ENCODE peak calls at places on chromosomes 2 and 18, in eight cellular contexts. Y, T, B, P, N, H, S and X are unnamed samples.

GRCh38 chr2:88190808-88191721 is 20.9 kb downstream of the THNSL2 start:
- DNase-seq in B (peak), N (peak), H (no peak), T (peak), P (peak), Y (peak), S (no peak), X (peak)

GRCh38 chr2:38073211-38074005 is 2.5 kb downstream of the CYP1B1 start:
- DNase-seq in N (no peak), H (no peak), Y (no peak), P (no peak), S (no peak), B (no peak), T (no peak), X (peak)

GRCh38 chr18:54075681-54076080 is 148.8 kb downstream of the MBD2 start:
- DNase-seq in Y (no peak), P (no peak), N (no peak), T (no peak), H (no peak), B (no peak), S (no peak), X (no peak)

GRCh38 chr2:190181066-190181681 is 118.6 kb upstream of the MSTN start:
- DNase-seq in H (no peak), P (no peak), Y (peak), B (no peak), T (no peak), N (no peak), S (no peak), X (peak)

GRCh38 chr18:21110667-21111350 is 804 bp downstream of the ROCK1 start:
- DNase-seq in Y (peak), N (no peak), H (no peak), T (no peak), B (peak), P (no peak), S (no peak), X (no peak)

GRCh38 chr2:216498418-216499413 is at the start of gene RPL37A:
- DNase-seq in S (peak), T (peak), H (peak), N (peak), B (peak), P (peak), Y (peak), X (peak)

GRCh38 chr18:42578781-42579180 is 536.7 kb downstream of the RIT2 start:
- DNase-seq in H (no peak), S (no peak), B (no peak), Y (no peak), P (no peak), T (no peak), N (no peak), X (no peak)

GRCh38 chr2:195414479-195414878 is 242.5 kb upstream of the SLC39A10 start:
- DNase-seq in N (no peak), T (no peak), B (no peak), P (no peak), H (no peak), S (no peak), Y (no peak), X (no peak)

GRCh38 chr2:127859712-127860085 is 1.7 kb upstream of the POLR2D start:
- DNase-seq in P (peak), B (peak), T (no peak), H (peak), Y (no peak), S (no peak), N (peak), X (no peak)

GRCh38 chr2:234595829-234596228 is 98.9 kb upstream of the ARL4C start:
- DNase-seq in B (no peak), N (no peak), Y (peak), T (no peak), P (no peak), H (no peak), S (no peak), X (no peak)

GRCh38 chr2:150100311-150100710 is 387.2 kb downstream of the RND3 start:
- DNase-seq in Y (no peak), T (no peak), P (no peak), H (no peak), B (no peak), S (no peak), N (no peak), X (no peak)

GRCh38 chr18:23479829-23480505 is 23.3 kb upstream of the RMC1 start:
- DNase-seq in H (no peak), B (no peak), N (no peak), Y (no peak), S (no peak), T (no peak), P (no peak), X (no peak)

GRCh38 chr18:42801706-42802105 is 313.8 kb downstream of the RIT2 start:
- DNase-seq in T (no peak), H (no peak), Y (no peak), B (no peak), S (no peak), N (no peak), P (no peak), X (no peak)

GRCh38 chr18:46915800-46916550 is 1.3 kb downstream of the PIAS2 start:
- DNase-seq in H (no peak), T (no peak), B (no peak), N (no peak), P (no peak), S (no peak), Y (peak), X (no peak)

GRCh38 chr18:8912348-8913057 is 190.0 kb upstream of the NDUFV2 start:
- DNase-seq in N (no peak), P (no peak), B (peak), T (no peak), H (no peak), S (no peak), Y (no peak), X (no peak)

GRCh38 chr2:105515581-105516415 is 116.9 kb upstream of the FHL2 start:
- DNase-seq in N (no peak), B (no peak), T (peak), S (no peak), H (no peak), P (no peak), Y (no peak), X (no peak)

GRCh38 chr2:196409376-196409775 is 230.1 kb upstream of the CCDC150 start:
- DNase-seq in P (no peak), Y (no peak), B (no peak), H (no peak), T (no peak), N (no peak), S (peak), X (no peak)

GRCh38 chr18:49723648-49724180 is 89.6 kb downstream of the ACAA2 start:
- DNase-seq in N (peak), H (no peak), Y (peak), S (peak), P (peak), T (peak), B (no peak), X (peak)

GRCh38 chr2:233082934-233083755 is 23.0 kb downstream of the INPP5D start:
- DNase-seq in B (no peak), P (no peak), H (no peak), N (no peak), T (peak), Y (no peak), S (no peak), X (no peak)

GRCh38 chr2:61750624-61751023 is 103.2 kb downstream of the FAM161A start:
- DNase-seq in T (no peak), N (no peak), Y (peak), B (no peak), S (no peak), H (no peak), P (no peak), X (no peak)

GRCh38 chr18:11091746-11092145 is 57.6 kb downstream of the PIEZO2 start:
- DNase-seq in Y (no peak), H (no peak), T (no peak), N (no peak), B (no peak), P (no peak), S (no peak), X (no peak)

GRCh38 chr18:75678662-75679061 is 251.2 kb upstream of the SMIM21 start:
- DNase-seq in P (no peak), T (no peak), Y (no peak), S (no peak), N (no peak), B (no peak), H (no peak), X (no peak)

GRCh38 chr2:878245-878930 is 72.3 kb upstream of the SNTG2 start:
- DNase-seq in H (no peak), B (no peak), S (no peak), P (no peak), T (no peak), N (no peak), Y (no peak), X (no peak)

GRCh38 chr2:45808294-45808693 is 156.8 kb downstream of the PRKCE start:
- DNase-seq in S (no peak), P (no peak), B (no peak), H (no peak), T (no peak), N (no peak), Y (no peak), X (no peak)

GRCh38 chr18:9994701-9995100 is 80.9 kb downstream of the VAPA start:
- DNase-seq in S (no peak), B (no peak), H (no peak), N (no peak), Y (no peak), T (no peak), P (no peak), X (no peak)

GRCh38 chr18:55102508-55102907 is 143.2 kb upstream of the CCDC68 start:
- DNase-seq in H (no peak), B (no peak), Y (no peak), N (no peak), P (no peak), T (no peak), S (no peak), X (no peak)

GRCh38 chr2:239141021-239141760 is 259.6 kb downstream of the HDAC4 start:
- DNase-seq in N (no peak), H (no peak), T (no peak), Y (no peak), S (no peak), B (no peak), P (no peak), X (no peak)

GRCh38 chr2:176826356-176826755 is 386.2 kb upstream of the HNRNPA3 start:
- DNase-seq in N (no peak), Y (no peak), H (no peak), B (no peak), P (no peak), S (no peak), T (no peak), X (no peak)

GRCh38 chr2:117128471-117128870 is 686.0 kb upstream of the DDX18 start:
- DNase-seq in H (no peak), P (no peak), N (peak), Y (no peak), S (no peak), B (no peak), T (no peak), X (no peak)

GRCh38 chr2:114714316-114714715 is 271.9 kb downstream of the DPP10 start:
- DNase-seq in P (no peak), Y (no peak), T (no peak), H (no peak), N (no peak), B (no peak), S (no peak), X (no peak)

GRCh38 chr2:217902281-217903141 is 100.3 kb downstream of the TNS1 start:
- DNase-seq in N (peak), Y (peak), H (no peak), P (no peak), B (peak), S (no peak), T (peak), X (peak)

GRCh38 chr2:134408386-134408785 is 154.5 kb downstream of the MGAT5 start:
- DNase-seq in S (no peak), Y (peak), H (no peak), N (no peak), P (no peak), B (no peak), T (no peak), X (no peak)

GRCh38 chr2:217943379-217944321 is 59.1 kb downstream of the TNS1 start:
- DNase-seq in Y (peak), P (peak), T (peak), H (no peak), N (peak), S (no peak), B (peak), X (peak)

GRCh38 chr2:219437690-219438089 is 3.0 kb downstream of the SPEG start:
- DNase-seq in S (no peak), B (no peak), N (no peak), P (no peak), Y (no peak), H (no peak), T (no peak), X (no peak)

GRCh38 chr2:29066271-29066860 is 8.0 kb downstream of the PCARE start:
- DNase-seq in H (no peak), T (no peak), B (no peak), Y (peak), P (no peak), N (peak), S (no peak), X (no peak)

GRCh38 chr2:152301131-152301530 is 33.8 kb upstream of the FMNL2 start:
- DNase-seq in P (no peak), H (no peak), T (no peak), N (no peak), Y (no peak), B (no peak), S (no peak), X (no peak)

GRCh38 chr2:19358242-19359020 is at the start of gene OSR1:
- DNase-seq in N (peak), B (no peak), S (no peak), P (no peak), Y (peak), H (no peak), T (peak), X (peak)
- TF ChIP-seq POLR2A in N (no peak), B (no peak), S (no peak), P (no peak), Y (peak), H (no peak), T (no peak), X (peak)

GRCh38 chr18:61764381-61764780 is 128.4 kb downstream of the RNF152 start:
- DNase-seq in T (no peak), P (no peak), S (peak), N (no peak), B (no peak), Y (no peak), H (no peak), X (no peak)

GRCh38 chr18:61770279-61770678 is 122.5 kb downstream of the RNF152 start:
- DNase-seq in P (no peak), H (no peak), T (no peak), B (no peak), Y (no peak), S (no peak), N (no peak), X (no peak)

GRCh38 chr18:61761875-61762274 is 130.9 kb downstream of the RNF152 start:
- DNase-seq in Y (no peak), H (no peak), N (no peak), S (no peak), P (no peak), T (no peak), B (no peak), X (no peak)

GRCh38 chr18:61766266-61766884 is 126.4 kb downstream of the RNF152 start:
- DNase-seq in S (no peak), T (no peak), P (no peak), B (no peak), Y (no peak), N (no peak), H (no peak), X (no peak)

GRCh38 chr18:61765097-61765496 is 127.7 kb downstream of the RNF152 start:
- DNase-seq in Y (peak), H (no peak), S (no peak), P (no peak), N (no peak), T (no peak), B (peak), X (no peak)
- H3K4me2 ChIP-seq in Y (peak), H (no peak), S (no peak), P (no peak), N (peak), T (no peak), B (no peak), X (no peak)

DNA sequence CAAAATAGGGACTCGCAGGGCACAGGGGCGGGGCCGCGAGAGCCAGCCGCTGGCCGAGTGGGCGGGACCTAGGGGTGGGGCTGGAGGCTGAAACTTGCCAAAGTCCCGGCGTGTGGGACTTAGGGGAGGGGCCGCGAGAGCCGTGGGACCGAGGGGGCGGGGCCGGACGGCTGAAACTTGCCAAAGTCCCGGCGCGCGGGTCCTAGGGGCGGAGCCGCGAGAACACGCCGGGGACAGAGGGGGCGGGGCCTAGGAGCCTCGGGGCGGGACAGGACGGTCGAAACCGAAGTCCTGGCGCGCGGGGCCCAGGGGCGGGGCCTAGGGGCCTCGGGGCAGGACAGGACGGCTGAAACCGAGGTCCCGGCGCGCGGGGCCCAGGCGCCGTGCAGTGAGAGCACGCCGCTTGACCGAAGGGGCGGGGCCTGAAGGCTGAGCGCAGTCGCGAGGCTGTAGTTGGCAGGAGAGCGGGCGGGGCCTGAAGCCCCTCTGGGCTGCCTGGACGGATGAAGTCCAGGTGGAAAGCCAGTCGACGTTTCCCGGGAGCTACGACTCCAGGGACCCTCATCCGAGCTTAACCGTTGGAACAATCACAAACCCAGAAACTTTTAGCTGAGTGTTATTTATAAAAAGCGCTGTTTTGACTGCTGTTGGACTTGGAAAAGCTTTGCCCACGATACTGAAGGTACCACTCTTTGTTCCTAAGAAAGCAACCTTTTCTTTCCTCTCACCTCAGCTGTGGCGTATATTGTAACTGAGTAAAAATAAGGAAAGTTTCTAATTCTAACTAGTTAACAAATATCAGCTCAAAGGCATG is 475 bp upstream of the BARD1 start:
- DNase-seq in S (peak), H (peak), B (peak), Y (peak), T (peak), N (peak), P (peak), X (peak)
- TF ChIP-seq POLR2A in S (peak), H (peak), B (peak), Y (no peak), T (no peak), N (peak), P (no peak), X (peak)

GRCh38 chr2:131034122-131035051 is 58.9 kb downstream of the FAM168B start:
- DNase-seq in Y (peak), H (no peak), P (no peak), B (no peak), T (no peak), S (no peak), N (no peak), X (no peak)
- H3K4me2 ChIP-seq in Y (peak), H (peak), P (no peak), B (no peak), T (no peak), S (no peak), N (peak), X (peak)

GRCh38 chr2:207711750-207712487 is 479 bp downstream of the CCNYL1 start:
- DNase-seq in T (peak), H (no peak), S (no peak), Y (peak), N (no peak), B (peak), P (no peak), X (peak)
- TF ChIP-seq POLR2A in T (no peak), H (no peak), S (peak), Y (no peak), N (no peak), B (no peak), P (no peak), X (no peak)